ENCODE peak calls at places on chromosomes 16 and 17, in ten cellular contexts. Y, R, Z, T, Q, O, P, L, D and J are unnamed samples.

GRCh38 chr17:77908501-77908900 is 50.0 kb upstream of the TNRC6C start:
- DNase-seq in R (no peak), L (no peak), Y (no peak), T (no peak), Q (peak; percentile 48), O (no peak), D (no peak), P (no peak), Z (no peak), J (no peak)

GRCh38 chr16:287298-287811 is 4.4 kb downstream of the PDIA2 start:
- DNase-seq in L (no peak), P (no peak), T (no peak), O (peak; percentile 52), Q (no peak), R (no peak), D (no peak), Z (no peak), Y (peak; percentile 76), J (peak; percentile 34)

GRCh38 chr17:64128787-64129514 is 993 bp downstream of the ERN1 start:
- DNase-seq in R (peak; percentile 59), P (peak; percentile 16), Q (no peak), D (no peak), O (no peak), T (no peak), Z (peak; percentile 59), Y (no peak), L (no peak), J (no peak)

GRCh38 chr17:78396436-78397335 is 18.2 kb downstream of the PGS1 start:
- DNase-seq in P (no peak), L (no peak), O (no peak), D (no peak), R (no peak), Z (no peak), Q (peak; percentile 71), Y (no peak), T (no peak), J (no peak)

GRCh38 chr17:34823023-34823422 is 138.2 kb downstream of the CCT6B start:
- DNase-seq in T (no peak), Z (no peak), Y (no peak), P (no peak), Q (no peak), R (no peak), D (no peak), O (no peak), L (no peak), J (no peak)

GRCh38 chr16:11032000-11032921 is 87.9 kb downstream of the CLEC16A start:
- DNase-seq in R (no peak), O (no peak), P (no peak), T (no peak), Z (no peak), Y (no peak), Q (peak; percentile 51), D (no peak), L (no peak), J (no peak)

GRCh38 chr16:67968440-67969285 is at the start of gene SLC12A4:
- DNase-seq in Z (peak; percentile 76), R (peak; percentile 89), L (peak; percentile 92), Y (no peak), Q (peak; percentile 94), T (no peak), D (peak; percentile 76), O (no peak), P (peak; percentile 90), J (peak; percentile 41)

GRCh38 chr16:4140652-4141051 is 24.4 kb upstream of the ADCY9 start:
- DNase-seq in D (no peak), P (no peak), T (no peak), Z (no peak), Y (no peak), O (no peak), Q (no peak), L (no peak), R (peak; percentile 21), J (no peak)

GRCh38 chr16:2905241-2905987 is 6.3 kb upstream of the FLYWCH1 start:
- DNase-seq in Z (peak; percentile 97), L (peak; percentile 90), P (peak; percentile 100), Q (peak; percentile 100), Y (peak; percentile 99), R (peak; percentile 99), D (peak; percentile 79), T (peak; percentile 99), O (peak; percentile 99), J (peak; percentile 93)

GRCh38 chr17:78176548-78177025 is 8.2 kb downstream of the SYNGR2 start:
- DNase-seq in R (peak; percentile 31), Y (no peak), P (no peak), L (peak; percentile 85), O (no peak), Q (peak; percentile 76), Z (peak; percentile 44), T (no peak), D (peak; percentile 62), J (no peak)